ENCODE peak calls at places on chromosomes 12 and 14, in eight cellular contexts. One of them, this sample, is unnamed.

GRCh38 chr12:100868487-100868886 is 73.9 kb downstream of the ANO4 start:
- DNase-seq in suprapubic skin: no peak
- DNase-seq in transverse colon: no peak
- DNase-seq in GM12878: no peak
- DNase-seq in Peyer's patch: no peak
- DNase-seq in sigmoid colon: no peak
- DNase-seq in K562: no peak
- DNase-seq in endothelial cell of umbilical vein: no peak
- DNase-seq in this sample: no peak

GRCh38 chr14:103418508-103418818 is 33.2 kb downstream of the MARK3 start:
- DNase-seq in suprapubic skin: no peak
- DNase-seq in transverse colon: no peak
- DNase-seq in GM12878: no peak
- DNase-seq in Peyer's patch: no peak
- DNase-seq in sigmoid colon: no peak
- DNase-seq in K562: peak; percentile 68
- DNase-seq in endothelial cell of umbilical vein: no peak
- DNase-seq in this sample: no peak

GRCh38 chr14:64773577-64773976 is 69.4 kb downstream of the PLEKHG3 start:
- DNase-seq in suprapubic skin: no peak
- DNase-seq in transverse colon: no peak
- DNase-seq in GM12878: no peak
- DNase-seq in Peyer's patch: no peak
- DNase-seq in sigmoid colon: no peak
- DNase-seq in K562: no peak
- DNase-seq in endothelial cell of umbilical vein: no peak
- DNase-seq in this sample: no peak

GRCh38 chr12:75505706-75506312 is 5.6 kb downstream of the KRR1 start:
- DNase-seq in suprapubic skin: no peak
- DNase-seq in transverse colon: no peak
- DNase-seq in GM12878: no peak
- DNase-seq in Peyer's patch: no peak
- DNase-seq in sigmoid colon: no peak
- DNase-seq in K562: peak; percentile 12
- DNase-seq in endothelial cell of umbilical vein: peak; percentile 60
- DNase-seq in this sample: no peak

GRCh38 chr12:95637471-95638155 is 86.3 kb upstream of the USP44 start:
- DNase-seq in suprapubic skin: no peak
- DNase-seq in transverse colon: no peak
- DNase-seq in GM12878: no peak
- DNase-seq in Peyer's patch: no peak
- DNase-seq in sigmoid colon: no peak
- DNase-seq in K562: no peak
- DNase-seq in endothelial cell of umbilical vein: peak; percentile 100
- DNase-seq in this sample: no peak

GRCh38 chr12:88142610-88142991 is 494 bp downstream of the TMTC3 start:
- DNase-seq in suprapubic skin: peak; percentile 85
- DNase-seq in transverse colon: peak; percentile 30
- DNase-seq in GM12878: no peak
- DNase-seq in Peyer's patch: no peak
- DNase-seq in sigmoid colon: peak; percentile 68
- DNase-seq in K562: no peak
- DNase-seq in endothelial cell of umbilical vein: no peak
- DNase-seq in this sample: peak; percentile 59

GRCh38 chr12:70486588-70486987 is 120.5 kb downstream of the KCNMB4 start:
- DNase-seq in suprapubic skin: no peak
- DNase-seq in transverse colon: no peak
- DNase-seq in GM12878: no peak
- DNase-seq in Peyer's patch: no peak
- DNase-seq in sigmoid colon: no peak
- DNase-seq in K562: no peak
- DNase-seq in endothelial cell of umbilical vein: no peak
- DNase-seq in this sample: no peak

GRCh38 chr12:44653886-44654527 is 222.1 kb downstream of the NELL2 start:
- DNase-seq in suprapubic skin: no peak
- DNase-seq in transverse colon: no peak
- DNase-seq in GM12878: no peak
- DNase-seq in Peyer's patch: no peak
- DNase-seq in sigmoid colon: no peak
- DNase-seq in K562: no peak
- DNase-seq in endothelial cell of umbilical vein: no peak
- DNase-seq in this sample: no peak

GRCh38 chr12:6038160-6038559 is 86.3 kb downstream of the VWF start:
- DNase-seq in suprapubic skin: no peak
- DNase-seq in transverse colon: peak; percentile 59
- DNase-seq in GM12878: no peak
- DNase-seq in Peyer's patch: no peak
- DNase-seq in sigmoid colon: peak; percentile 64
- DNase-seq in K562: peak; percentile 81
- DNase-seq in endothelial cell of umbilical vein: peak; percentile 65
- DNase-seq in this sample: no peak

GRCh38 chr12:39937119-39937518 is 168.8 kb downstream of the SLC2A13 start:
- DNase-seq in suprapubic skin: no peak
- DNase-seq in transverse colon: no peak
- DNase-seq in GM12878: no peak
- DNase-seq in Peyer's patch: no peak
- DNase-seq in sigmoid colon: no peak
- DNase-seq in K562: peak; percentile 56
- DNase-seq in endothelial cell of umbilical vein: no peak
- DNase-seq in this sample: no peak

GRCh38 chr12:2255301-2255700 is 202.5 kb downstream of the CACNA1C start:
- DNase-seq in suprapubic skin: no peak
- DNase-seq in transverse colon: no peak
- DNase-seq in GM12878: no peak
- DNase-seq in Peyer's patch: no peak
- DNase-seq in sigmoid colon: no peak
- DNase-seq in K562: no peak
- DNase-seq in endothelial cell of umbilical vein: no peak
- DNase-seq in this sample: no peak

GRCh38 chr12:2258035-2258434 is 205.2 kb downstream of the CACNA1C start:
- DNase-seq in suprapubic skin: no peak
- DNase-seq in transverse colon: no peak
- DNase-seq in GM12878: no peak
- DNase-seq in Peyer's patch: no peak
- DNase-seq in sigmoid colon: no peak
- DNase-seq in K562: no peak
- DNase-seq in endothelial cell of umbilical vein: no peak
- DNase-seq in this sample: no peak

GRCh38 chr12:2256915-2257314 is 204.1 kb downstream of the CACNA1C start:
- DNase-seq in suprapubic skin: no peak
- DNase-seq in transverse colon: no peak
- DNase-seq in GM12878: no peak
- DNase-seq in Peyer's patch: no peak
- DNase-seq in sigmoid colon: no peak
- DNase-seq in K562: no peak
- DNase-seq in endothelial cell of umbilical vein: no peak
- DNase-seq in this sample: no peak

GRCh38 chr12:2259368-2259767 is 206.6 kb downstream of the CACNA1C start:
- DNase-seq in suprapubic skin: no peak
- DNase-seq in transverse colon: no peak
- DNase-seq in GM12878: no peak
- DNase-seq in Peyer's patch: no peak
- DNase-seq in sigmoid colon: no peak
- DNase-seq in K562: no peak
- DNase-seq in endothelial cell of umbilical vein: no peak
- DNase-seq in this sample: no peak

DNA sequence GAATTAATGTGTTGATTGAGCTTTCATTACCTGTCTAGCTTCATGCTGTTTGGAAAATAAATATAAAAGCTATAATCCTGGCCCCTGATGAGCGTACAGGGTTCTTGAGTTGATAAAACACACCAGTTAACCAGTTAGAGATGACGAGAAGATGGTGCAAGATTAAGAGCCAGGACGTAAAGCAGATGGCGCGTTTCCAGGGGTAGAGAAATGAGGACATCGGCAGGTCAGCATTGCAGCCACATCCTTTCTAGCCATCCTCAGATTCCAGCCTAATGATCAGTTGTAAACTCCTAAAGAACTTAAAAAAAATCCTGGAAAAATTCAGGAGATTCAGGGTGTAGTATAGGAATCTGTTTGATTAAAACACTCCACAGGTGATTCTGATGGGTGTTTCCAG is 203.7 kb downstream of the CACNA1C start:
- DNase-seq in suprapubic skin: no peak
- DNase-seq in transverse colon: no peak
- DNase-seq in GM12878: no peak
- DNase-seq in Peyer's patch: no peak
- DNase-seq in sigmoid colon: no peak
- DNase-seq in K562: no peak
- DNase-seq in endothelial cell of umbilical vein: no peak
- DNase-seq in this sample: no peak
- H3K27ac ChIP-seq in suprapubic skin: no peak overlapping the region
- H3K27ac ChIP-seq in transverse colon: no peak overlapping the region
- H3K27ac ChIP-seq in GM12878: no peak overlapping the region
- H3K27ac ChIP-seq in Peyer's patch: no peak overlapping the region
- H3K27ac ChIP-seq in sigmoid colon: no peak overlapping the region
- H3K27ac ChIP-seq in K562: no peak overlapping the region
- H3K27ac ChIP-seq in endothelial cell of umbilical vein: no peak overlapping the region
- H3K27ac ChIP-seq in this sample: no peak overlapping the region

DNA sequence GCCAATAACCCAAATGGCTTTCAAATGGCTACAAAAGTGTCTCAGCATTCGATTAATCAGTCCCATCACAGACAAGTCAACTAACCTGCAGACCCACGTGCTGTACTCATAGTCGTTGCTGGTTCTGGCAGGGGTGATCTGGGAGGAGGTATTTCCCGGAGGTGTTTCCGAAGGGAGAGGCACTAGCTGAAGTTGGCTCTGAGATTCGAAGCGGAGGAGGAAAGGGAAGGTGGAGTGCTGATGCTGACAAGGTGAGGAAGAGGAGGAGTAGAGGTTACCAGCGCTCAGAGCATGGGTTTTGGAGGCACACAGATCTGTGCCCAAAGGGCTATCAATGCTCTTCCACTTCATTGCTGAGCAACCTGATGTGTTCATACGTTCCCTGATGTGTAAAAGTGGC is 20.5 kb upstream of the COL2A1 start:
- DNase-seq in suprapubic skin: no peak
- DNase-seq in transverse colon: no peak
- DNase-seq in GM12878: no peak
- DNase-seq in Peyer's patch: no peak
- DNase-seq in sigmoid colon: no peak
- DNase-seq in K562: no peak
- DNase-seq in endothelial cell of umbilical vein: no peak
- DNase-seq in this sample: no peak
- H3K4me1 ChIP-seq in suprapubic skin: no peaks in the 10 kb centered on the region
- H3K4me1 ChIP-seq in transverse colon: peaks cover 21% of the 10 kb centered on the region
- H3K4me1 ChIP-seq in GM12878: no peaks in the 10 kb centered on the region
- H3K4me1 ChIP-seq in Peyer's patch: no peaks in the 10 kb centered on the region
- H3K4me1 ChIP-seq in sigmoid colon: no peaks in the 10 kb centered on the region
- H3K4me1 ChIP-seq in K562: peaks cover 7% of the 10 kb centered on the region
- H3K4me1 ChIP-seq in endothelial cell of umbilical vein: no peaks in the 10 kb centered on the region
- H3K4me1 ChIP-seq in this sample: no peaks in the 10 kb centered on the region

GRCh38 chr14:34237098-34237497 is 224.9 kb downstream of the SPTSSA start:
- DNase-seq in suprapubic skin: no peak
- DNase-seq in transverse colon: no peak
- DNase-seq in GM12878: no peak
- DNase-seq in Peyer's patch: no peak
- DNase-seq in sigmoid colon: no peak
- DNase-seq in K562: no peak
- DNase-seq in endothelial cell of umbilical vein: no peak
- DNase-seq in this sample: no peak

GRCh38 chr14:34234258-34234657 is 227.8 kb downstream of the SPTSSA start:
- DNase-seq in suprapubic skin: no peak
- DNase-seq in transverse colon: no peak
- DNase-seq in GM12878: no peak
- DNase-seq in Peyer's patch: no peak
- DNase-seq in sigmoid colon: no peak
- DNase-seq in K562: no peak
- DNase-seq in endothelial cell of umbilical vein: no peak
- DNase-seq in this sample: no peak

GRCh38 chr14:34235635-34236300 is 226.3 kb downstream of the SPTSSA start:
- DNase-seq in suprapubic skin: no peak
- DNase-seq in transverse colon: no peak
- DNase-seq in GM12878: no peak
- DNase-seq in Peyer's patch: no peak
- DNase-seq in sigmoid colon: no peak
- DNase-seq in K562: no peak
- DNase-seq in endothelial cell of umbilical vein: no peak
- DNase-seq in this sample: no peak

GRCh38 chr14:34241185-34241711 is 220.8 kb downstream of the SPTSSA start:
- DNase-seq in suprapubic skin: no peak
- DNase-seq in transverse colon: no peak
- DNase-seq in GM12878: no peak
- DNase-seq in Peyer's patch: no peak
- DNase-seq in sigmoid colon: no peak
- DNase-seq in K562: no peak
- DNase-seq in endothelial cell of umbilical vein: no peak
- DNase-seq in this sample: no peak

GRCh38 chr14:34237677-34238076 is 224.4 kb downstream of the SPTSSA start:
- DNase-seq in suprapubic skin: no peak
- DNase-seq in transverse colon: no peak
- DNase-seq in GM12878: no peak
- DNase-seq in Peyer's patch: no peak
- DNase-seq in sigmoid colon: no peak
- DNase-seq in K562: no peak
- DNase-seq in endothelial cell of umbilical vein: no peak
- DNase-seq in this sample: no peak
- TF ChIP-seq POLR2A in suprapubic skin: no peak
- TF ChIP-seq POLR2A in transverse colon: no peak
- TF ChIP-seq POLR2A in GM12878: no peak
- TF ChIP-seq POLR2A in Peyer's patch: no peak
- TF ChIP-seq POLR2A in sigmoid colon: no peak
- TF ChIP-seq POLR2A in K562: no peak
- TF ChIP-seq POLR2A in endothelial cell of umbilical vein: no peak
- TF ChIP-seq POLR2A in this sample: no peak

GRCh38 chr14:92589213-92589852 is 75.8 kb downstream of the RIN3 start:
- DNase-seq in suprapubic skin: no peak
- DNase-seq in transverse colon: no peak
- DNase-seq in GM12878: no peak
- DNase-seq in Peyer's patch: peak; percentile 49
- DNase-seq in sigmoid colon: peak; percentile 56
- DNase-seq in K562: peak; percentile 18
- DNase-seq in endothelial cell of umbilical vein: no peak
- DNase-seq in this sample: no peak
- H3K27ac ChIP-seq in suprapubic skin: no peak overlapping the region
- H3K27ac ChIP-seq in transverse colon: no peak overlapping the region
- H3K27ac ChIP-seq in GM12878: no peak overlapping the region
- H3K27ac ChIP-seq in Peyer's patch: no peak overlapping the region
- H3K27ac ChIP-seq in sigmoid colon: peak overlapping the region; percentile 20
- H3K27ac ChIP-seq in K562: no peak overlapping the region
- H3K27ac ChIP-seq in endothelial cell of umbilical vein: no peak overlapping the region
- H3K27ac ChIP-seq in this sample: no peak overlapping the region

GRCh38 chr14:37807722-37808121 is 212.3 kb downstream of the TTC6 start:
- DNase-seq in suprapubic skin: no peak
- DNase-seq in transverse colon: no peak
- DNase-seq in GM12878: no peak
- DNase-seq in Peyer's patch: no peak
- DNase-seq in sigmoid colon: no peak
- DNase-seq in K562: no peak
- DNase-seq in endothelial cell of umbilical vein: no peak
- DNase-seq in this sample: no peak
- H3K4me1 ChIP-seq in suprapubic skin: no peaks in the 10 kb centered on the region
- H3K4me1 ChIP-seq in transverse colon: no peaks in the 10 kb centered on the region
- H3K4me1 ChIP-seq in GM12878: no peaks in the 10 kb centered on the region
- H3K4me1 ChIP-seq in Peyer's patch: no peaks in the 10 kb centered on the region
- H3K4me1 ChIP-seq in sigmoid colon: no peaks in the 10 kb centered on the region
- H3K4me1 ChIP-seq in K562: no peaks in the 10 kb centered on the region
- H3K4me1 ChIP-seq in endothelial cell of umbilical vein: no peaks in the 10 kb centered on the region
- H3K4me1 ChIP-seq in this sample: no peaks in the 10 kb centered on the region

This sample was measured in right lobe of liver.